ENCODE peak calls at places on chromosomes 3 and 15, in six cellular contexts. One of them, this sample, is unnamed.

GRCh38 chr15:43516185-43516584 is 1.2 kb upstream of the MAP1A start:
- DNase-seq in GM12878: no peak
- DNase-seq in HepG2: no peak
- DNase-seq in H1: no peak
- DNase-seq in HCT116: no peak
- DNase-seq in K562: peak; percentile 27
- DNase-seq in this sample: no peak

GRCh38 chr3:162586591-162586990 is 1090.0 kb downstream of the OTOL1 start:
- DNase-seq in GM12878: no peak
- DNase-seq in HCT116: no peak
- DNase-seq in K562: no peak
- DNase-seq in HepG2: no peak
- DNase-seq in H1: no peak
- DNase-seq in this sample: no peak

GRCh38 chr15:42640103-42640502 is 64.7 kb downstream of the STARD9 start:
- DNase-seq in K562: no peak
- DNase-seq in HCT116: no peak
- DNase-seq in H1: no peak
- DNase-seq in GM12878: no peak
- DNase-seq in HepG2: no peak
- DNase-seq in this sample: no peak

GRCh38 chr3:149934524-149934923 is 36.2 kb downstream of the PFN2 start:
- DNase-seq in HCT116: no peak
- DNase-seq in HepG2: no peak
- DNase-seq in GM12878: no peak
- DNase-seq in H1: no peak
- DNase-seq in K562: no peak
- DNase-seq in this sample: no peak

GRCh38 chr3:32257641-32258438 is 19.4 kb downstream of the CMTM8 start:
- DNase-seq in K562: no peak
- DNase-seq in H1: no peak
- DNase-seq in HepG2: no peak
- DNase-seq in GM12878: no peak
- DNase-seq in HCT116: no peak
- DNase-seq in this sample: no peak

GRCh38 chr3:139893264-139893962 is 41.6 kb upstream of the CLSTN2 start:
- DNase-seq in HepG2: no peak
- DNase-seq in H1: no peak
- DNase-seq in K562: no peak
- DNase-seq in GM12878: no peak
- DNase-seq in HCT116: no peak
- DNase-seq in this sample: no peak

GRCh38 chr3:14358426-14359211 is 43.8 kb upstream of the SLC6A6 start:
- DNase-seq in K562: no peak
- DNase-seq in H1: no peak
- DNase-seq in GM12878: no peak
- DNase-seq in HCT116: no peak
- DNase-seq in HepG2: no peak
- DNase-seq in this sample: no peak

GRCh38 chr3:25782636-25782937 is 656 bp downstream of the NGLY1 start:
- DNase-seq in HCT116: no peak
- DNase-seq in K562: no peak
- DNase-seq in HepG2: no peak
- DNase-seq in H1: no peak
- DNase-seq in GM12878: no peak
- DNase-seq in this sample: no peak

GRCh38 chr3:123586966-123587365 is 2.1 kb upstream of the HACD2 start:
- DNase-seq in HCT116: no peak
- DNase-seq in HepG2: no peak
- DNase-seq in H1: no peak
- DNase-seq in GM12878: no peak
- DNase-seq in K562: no peak
- DNase-seq in this sample: no peak

GRCh38 chr15:84983711-84984110 is 2.1 kb downstream of the PDE8A start:
- DNase-seq in GM12878: no peak
- DNase-seq in H1: no peak
- DNase-seq in K562: peak; percentile 58
- DNase-seq in HCT116: no peak
- DNase-seq in HepG2: no peak
- DNase-seq in this sample: no peak

GRCh38 chr3:32045091-32045964 is 61.1 kb upstream of the GPD1L start:
- DNase-seq in H1: no peak
- DNase-seq in GM12878: no peak
- DNase-seq in K562: no peak
- DNase-seq in HepG2: peak; percentile 85
- DNase-seq in HCT116: peak; percentile 8
- DNase-seq in this sample: peak; percentile 20

GRCh38 chr15:45180648-45181436 is 6.9 kb downstream of the SHF start:
- DNase-seq in HCT116: no peak
- DNase-seq in HepG2: no peak
- DNase-seq in GM12878: no peak
- DNase-seq in K562: no peak
- DNase-seq in H1: no peak
- DNase-seq in this sample: no peak

GRCh38 chr3:87834327-87834726 is 224.5 kb downstream of the CGGBP1 start:
- DNase-seq in H1: no peak
- DNase-seq in K562: no peak
- DNase-seq in HCT116: no peak
- DNase-seq in HepG2: peak; percentile 51
- DNase-seq in GM12878: no peak
- DNase-seq in this sample: no peak

GRCh38 chr3:87833039-87833377 is 225.8 kb downstream of the CGGBP1 start:
- DNase-seq in GM12878: no peak
- DNase-seq in H1: no peak
- DNase-seq in K562: no peak
- DNase-seq in HepG2: no peak
- DNase-seq in HCT116: no peak
- DNase-seq in this sample: no peak

DNA sequence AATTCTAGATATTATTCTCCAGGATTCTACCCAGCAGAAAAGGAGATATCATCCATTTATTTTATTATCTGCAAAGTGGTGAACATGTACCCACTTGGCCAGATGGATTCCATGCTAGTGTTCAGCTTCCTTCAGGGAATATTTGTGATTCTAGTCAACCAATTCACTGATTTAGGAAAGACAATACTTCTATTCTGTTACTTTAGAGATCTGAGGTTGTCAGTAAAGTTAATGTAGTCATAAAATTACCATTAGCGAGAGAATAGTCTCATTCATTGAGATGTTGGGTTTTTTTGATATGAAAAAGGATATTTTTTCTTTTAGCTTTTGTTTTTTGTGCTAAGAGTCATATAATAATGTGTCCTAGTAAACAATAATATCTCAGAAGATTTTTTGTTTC is 222.8 kb downstream of the CGGBP1 start:
- DNase-seq in H1: no peak
- DNase-seq in GM12878: no peak
- DNase-seq in K562: no peak
- DNase-seq in HCT116: no peak
- DNase-seq in HepG2: no peak
- DNase-seq in this sample: no peak
- TF ChIP-seq ZNF274 in H1: no peak
- TF ChIP-seq ZNF274 in GM12878: no peak
- TF ChIP-seq ZNF274 in K562: no peak
- TF ChIP-seq ZNF274 in HCT116: no peak
- TF ChIP-seq ZNF274 in HepG2: no peak
- TF ChIP-seq ZNF274 in this sample: no peak

GRCh38 chr3:69352305-69353087 is 33.4 kb downstream of the FRMD4B start:
- DNase-seq in HepG2: no peak
- DNase-seq in H1: no peak
- DNase-seq in GM12878: no peak
- DNase-seq in HCT116: no peak
- DNase-seq in K562: no peak
- DNase-seq in this sample: no peak

GRCh38 chr3:69357196-69357595 is 28.7 kb downstream of the FRMD4B start:
- DNase-seq in HepG2: no peak
- DNase-seq in HCT116: no peak
- DNase-seq in K562: no peak
- DNase-seq in GM12878: no peak
- DNase-seq in H1: no peak
- DNase-seq in this sample: no peak

GRCh38 chr3:69353492-69353891 is 32.4 kb downstream of the FRMD4B start:
- DNase-seq in K562: no peak
- DNase-seq in HepG2: no peak
- DNase-seq in H1: no peak
- DNase-seq in HCT116: no peak
- DNase-seq in GM12878: no peak
- DNase-seq in this sample: no peak

GRCh38 chr3:69353088-69353478 is 32.8 kb downstream of the FRMD4B start:
- DNase-seq in GM12878: no peak
- DNase-seq in H1: no peak
- DNase-seq in HepG2: no peak
- DNase-seq in HCT116: no peak
- DNase-seq in K562: no peak
- DNase-seq in this sample: no peak

DNA sequence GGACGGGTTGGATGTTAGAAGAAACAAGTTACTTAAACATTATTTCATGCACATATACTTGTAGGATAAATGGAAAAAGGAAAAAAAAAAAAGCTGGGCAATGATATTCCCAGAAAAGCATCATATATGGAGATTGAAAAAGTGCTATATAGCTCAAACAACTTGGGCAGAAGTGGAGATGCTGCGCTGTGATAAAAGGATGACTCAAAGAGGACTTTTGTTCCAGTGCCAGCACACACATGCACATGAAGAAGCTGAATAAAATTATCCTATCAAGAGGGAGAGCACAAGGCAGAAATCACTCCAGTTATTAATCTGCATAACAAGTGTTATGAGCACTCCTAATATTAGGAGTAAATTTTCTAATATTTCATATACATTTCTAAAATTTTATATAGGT is 30.9 kb downstream of the FRMD4B start:
- DNase-seq in HepG2: no peak
- DNase-seq in GM12878: no peak
- DNase-seq in K562: no peak
- DNase-seq in H1: no peak
- DNase-seq in HCT116: no peak
- DNase-seq in this sample: no peak
- H3K9ac ChIP-seq in HepG2: no peak overlapping the region
- H3K9ac ChIP-seq in GM12878: no peak overlapping the region
- H3K9ac ChIP-seq in K562: no peak overlapping the region
- H3K9ac ChIP-seq in H1: no peak overlapping the region
- H3K9ac ChIP-seq in HCT116: no peak overlapping the region
- H3K9ac ChIP-seq in this sample: no peak overlapping the region

DNA sequence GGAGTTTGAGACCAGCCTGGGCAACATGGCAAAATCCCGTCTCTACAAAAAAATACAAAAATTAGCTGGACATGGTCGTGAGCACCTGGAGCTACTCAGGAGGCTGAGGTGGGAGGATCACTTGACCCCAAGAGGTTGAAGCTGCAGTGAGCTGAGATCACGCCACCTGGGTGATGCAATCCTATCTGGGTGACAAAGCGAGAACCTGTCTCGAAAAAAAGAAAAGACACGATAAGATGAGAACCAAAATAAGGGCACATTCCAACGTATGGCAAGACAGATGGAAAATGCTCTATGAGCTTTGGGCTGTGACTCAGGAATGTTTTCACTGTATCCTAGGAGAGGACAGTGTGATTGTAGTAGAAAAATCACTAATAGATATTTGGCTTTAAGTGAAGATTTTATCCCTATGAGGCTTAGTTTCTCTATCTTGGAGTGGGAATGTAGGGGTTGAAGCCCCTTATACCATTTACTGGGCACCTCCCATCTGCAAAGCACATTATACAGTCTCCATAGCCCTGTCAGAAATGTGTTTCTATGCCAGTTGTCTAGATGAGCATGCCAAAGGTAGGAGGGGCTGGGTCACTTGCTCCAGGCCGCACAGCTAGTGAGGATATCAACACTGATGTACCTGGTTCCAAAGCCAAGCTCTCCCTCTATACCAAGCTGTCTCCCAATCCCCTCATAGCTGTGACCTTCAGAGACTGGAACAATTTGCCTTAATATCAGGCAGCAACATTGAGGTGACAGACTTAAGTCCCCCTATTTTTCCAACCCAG is 53.6 kb upstream of the NR2E3 start:
- DNase-seq in K562: no peak
- DNase-seq in H1: no peak
- DNase-seq in GM12878: no peak
- DNase-seq in HepG2: no peak
- DNase-seq in HCT116: no peak
- DNase-seq in this sample: no peak
- H3K4me1 ChIP-seq in K562: no peaks in the 10 kb centered on the region
- H3K4me1 ChIP-seq in H1: no peaks in the 10 kb centered on the region
- H3K4me1 ChIP-seq in GM12878: no peaks in the 10 kb centered on the region
- H3K4me1 ChIP-seq in HepG2: peaks cover 25% of the 10 kb centered on the region
- H3K4me1 ChIP-seq in HCT116: peaks cover 30% of the 10 kb centered on the region
- H3K4me1 ChIP-seq in this sample: no peaks in the 10 kb centered on the region

GRCh38 chr3:127458698-127459097 is 131.8 kb downstream of the TPRA1 start:
- DNase-seq in H1: peak; percentile 92
- DNase-seq in GM12878: no peak
- DNase-seq in K562: peak; percentile 41
- DNase-seq in HepG2: no peak
- DNase-seq in HCT116: no peak
- DNase-seq in this sample: peak; percentile 72

GRCh38 chr3:127455541-127456450 is 134.7 kb downstream of the TPRA1 start:
- DNase-seq in HCT116: peak; percentile 34
- DNase-seq in GM12878: no peak
- DNase-seq in HepG2: peak; percentile 41
- DNase-seq in K562: peak; percentile 69
- DNase-seq in H1: peak; percentile 97
- DNase-seq in this sample: peak; percentile 81

GRCh38 chr3:127456471-127457093 is 134.0 kb downstream of the TPRA1 start:
- DNase-seq in GM12878: no peak
- DNase-seq in HCT116: no peak
- DNase-seq in HepG2: no peak
- DNase-seq in K562: no peak
- DNase-seq in H1: peak; percentile 62
- DNase-seq in this sample: no peak

GRCh38 chr3:127457746-127458145 is 132.8 kb downstream of the TPRA1 start:
- DNase-seq in K562: no peak
- DNase-seq in GM12878: no peak
- DNase-seq in HCT116: no peak
- DNase-seq in H1: no peak
- DNase-seq in HepG2: no peak
- DNase-seq in this sample: no peak

DNA sequence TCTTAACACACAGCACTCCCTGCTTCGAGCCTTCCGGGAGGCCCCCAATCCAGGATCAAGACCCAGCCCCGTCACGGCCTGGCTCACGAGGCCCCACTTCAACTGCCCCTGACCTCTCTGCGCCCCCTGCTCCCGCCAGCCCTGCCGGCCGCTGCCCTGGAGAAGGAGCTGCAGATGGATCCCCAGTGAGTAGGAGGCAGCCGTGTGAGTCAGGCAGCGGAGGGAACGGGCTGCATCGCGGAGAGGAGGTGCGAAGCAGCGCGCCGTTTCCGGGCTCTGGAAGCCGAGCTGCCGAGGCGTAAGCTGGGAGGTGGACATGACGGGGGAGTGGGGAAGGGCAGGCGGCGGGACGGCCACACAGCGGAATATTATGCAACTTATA is 133.4 kb downstream of the TPRA1 start:
- DNase-seq in H1: peak; percentile 77
- DNase-seq in K562: no peak
- DNase-seq in HepG2: no peak
- DNase-seq in HCT116: no peak
- DNase-seq in GM12878: no peak
- DNase-seq in this sample: no peak
- TF ChIP-seq ZNF274 in H1: no peak
- TF ChIP-seq ZNF274 in K562: no peak
- TF ChIP-seq ZNF274 in HepG2: no peak
- TF ChIP-seq ZNF274 in HCT116: no peak
- TF ChIP-seq ZNF274 in GM12878: no peak
- TF ChIP-seq ZNF274 in this sample: no peak